ENCODE peak calls at places on chromosomes 11 and 22, in six cellular contexts. C is A549, M is GM23338, P is GM12878, X is SK-N-SH, D is HCT116. I is an unnamed sample.

GRCh38 chr11:70503878-70504240 is 105.5 kb downstream of the CTTN start:
- DNase-seq in C (no peak), M (peak), P (no peak), X (peak), D (no peak), I (no peak)

GRCh38 chr11:78158987-78159662 is 19.7 kb upstream of the ALG8 start:
- DNase-seq in C (no peak), M (no peak), P (no peak), X (no peak), D (no peak), I (no peak)

GRCh38 chr22:40757071-40757470 is 62.1 kb downstream of the SLC25A17 start:
- DNase-seq in C (no peak), M (no peak), P (no peak), X (no peak), D (no peak), I (no peak)

GRCh38 chr11:100177651-100178050 is 509.4 kb upstream of the ARHGAP42 start:
- DNase-seq in C (no peak), M (no peak), P (no peak), X (no peak), D (no peak), I (no peak)

GRCh38 chr11:125199915-125200314 is 35.4 kb downstream of the PKNOX2 start:
- DNase-seq in C (no peak), M (no peak), P (no peak), X (no peak), D (no peak), I (no peak)

GRCh38 chr22:43666511-43666910 is 145.6 kb downstream of the EFCAB6 start:
- DNase-seq in C (no peak), M (no peak), P (no peak), X (no peak), D (no peak), I (no peak)

GRCh38 chr11:70159612-70160570 is 43.2 kb upstream of the FADD start:
- DNase-seq in C (peak), M (no peak), P (no peak), X (no peak), D (peak), I (peak)

GRCh38 chr11:6320411-6321207 is at the start of gene CAVIN3:
- DNase-seq in C (peak), M (peak), P (peak), X (peak), D (peak), I (no peak)

GRCh38 chr11:96188625-96189006 is 154.4 kb downstream of the MAML2 start:
- DNase-seq in C (no peak), M (no peak), P (peak), X (no peak), D (no peak), I (no peak)

GRCh38 chr11:132423266-132423665 is 1052.9 kb downstream of the NTM start:
- DNase-seq in C (no peak), M (no peak), P (no peak), X (no peak), D (no peak), I (no peak)

GRCh38 chr11:50174189-50174588 is 141.5 kb downstream of the OR4C45 start:
- DNase-seq in C (no peak), M (no peak), P (no peak), X (no peak), D (no peak), I (peak)

GRCh38 chr22:34842630-34843029 is 223.3 kb upstream of the ISX start:
- DNase-seq in C (no peak), M (peak), P (no peak), X (no peak), D (no peak), I (no peak)

GRCh38 chr11:548700-549603 is 11.6 kb downstream of the LMNTD2 start:
- DNase-seq in C (no peak), M (no peak), P (no peak), X (no peak), D (no peak), I (no peak)

GRCh38 chr11:121198491-121198890 is 94.1 kb upstream of the SC5D start:
- DNase-seq in C (no peak), M (peak), P (no peak), X (no peak), D (no peak), I (no peak)

GRCh38 chr11:120652705-120653335 is 141.3 kb downstream of the GRIK4 start:
- DNase-seq in C (no peak), M (peak), P (no peak), X (no peak), D (no peak), I (no peak)

GRCh38 chr11:17752144-17752543 is 17.6 kb downstream of the KCNC1 start:
- DNase-seq in C (no peak), M (no peak), P (no peak), X (no peak), D (no peak), I (no peak)

GRCh38 chr11:120357620-120358019 is 21.4 kb downstream of the ARHGEF12 start:
- DNase-seq in C (no peak), M (no peak), P (no peak), X (no peak), D (no peak), I (no peak)

GRCh38 chr11:67271548-67272284 is 5.4 kb downstream of the GRK2 start:
- DNase-seq in C (no peak), M (no peak), P (peak), X (no peak), D (no peak), I (no peak)

GRCh38 chr11:795638-796564 is 2.2 kb downstream of the SLC25A22 start:
- DNase-seq in C (no peak), M (peak), P (no peak), X (peak), D (no peak), I (no peak)

GRCh38 chr11:32454993-32455392 is 19.7 kb upstream of the WT1 start:
- DNase-seq in C (no peak), M (no peak), P (no peak), X (no peak), D (no peak), I (no peak)

GRCh38 chr11:119591836-119592310 is 137.1 kb downstream of the NECTIN1 start:
- DNase-seq in C (no peak), M (peak), P (no peak), X (no peak), D (no peak), I (no peak)

GRCh38 chr11:36278531-36279245 is 10.5 kb downstream of the COMMD9 start:
- DNase-seq in C (no peak), M (peak), P (no peak), X (no peak), D (no peak), I (no peak)

GRCh38 chr11:73965076-73965763 is 14.4 kb downstream of the DNAJB13 start:
- DNase-seq in C (no peak), M (peak), P (no peak), X (no peak), D (no peak), I (no peak)

GRCh38 chr11:108012139-108012725 is 3.5 kb downstream of the CUL5 start:
- DNase-seq in C (no peak), M (no peak), P (no peak), X (no peak), D (no peak), I (no peak)

GRCh38 chr22:20148414-20148813 is 2.4 kb downstream of the CCDC188 start:
- DNase-seq in C (no peak), M (no peak), P (no peak), X (no peak), D (no peak), I (no peak)

GRCh38 chr11:79062814-79063762 is 377.7 kb downstream of the TENM4 start:
- DNase-seq in C (peak), M (peak), P (no peak), X (peak), D (peak), I (no peak)

GRCh38 chr11:134294664-134295063 is 18.5 kb downstream of the GLB1L3 start:
- DNase-seq in C (no peak), M (no peak), P (no peak), X (no peak), D (no peak), I (no peak)

GRCh38 chr11:43723617-43724016 is 43.1 kb downstream of the HSD17B12 start:
- DNase-seq in C (no peak), M (no peak), P (no peak), X (no peak), D (no peak), I (no peak)

GRCh38 chr11:17591293-17591692 is 44.2 kb downstream of the OTOG start:
- DNase-seq in C (no peak), M (no peak), P (no peak), X (no peak), D (no peak), I (no peak)

GRCh38 chr11:88292156-88292844 is 45.2 kb downstream of the CTSC start:
- DNase-seq in C (no peak), M (no peak), P (no peak), X (peak), D (peak), I (no peak)

DNA sequence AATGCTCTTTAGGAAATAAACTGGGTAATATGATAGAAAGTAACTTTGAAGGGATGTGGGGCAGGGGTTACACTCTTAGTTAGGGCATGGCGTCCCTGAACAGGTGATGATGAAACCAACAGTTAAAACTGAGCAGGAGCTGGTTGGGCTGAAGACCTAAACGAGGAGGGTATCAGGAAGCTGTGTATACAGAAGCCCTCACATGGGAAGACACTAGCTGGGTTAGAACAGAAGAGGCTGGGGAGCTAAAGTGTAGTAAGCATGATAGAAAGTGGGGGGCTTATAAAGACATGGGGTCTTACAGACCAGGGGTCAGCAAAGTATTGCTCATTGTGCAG is 5.2 kb upstream of the CRTAM start:
- DNase-seq in C (no peak), M (no peak), P (no peak), X (no peak), D (no peak), I (no peak)
- TF ChIP-seq REST in C (no peak), M (no peak), P (no peak), X (no peak), D (no peak), I (no peak)

DNA sequence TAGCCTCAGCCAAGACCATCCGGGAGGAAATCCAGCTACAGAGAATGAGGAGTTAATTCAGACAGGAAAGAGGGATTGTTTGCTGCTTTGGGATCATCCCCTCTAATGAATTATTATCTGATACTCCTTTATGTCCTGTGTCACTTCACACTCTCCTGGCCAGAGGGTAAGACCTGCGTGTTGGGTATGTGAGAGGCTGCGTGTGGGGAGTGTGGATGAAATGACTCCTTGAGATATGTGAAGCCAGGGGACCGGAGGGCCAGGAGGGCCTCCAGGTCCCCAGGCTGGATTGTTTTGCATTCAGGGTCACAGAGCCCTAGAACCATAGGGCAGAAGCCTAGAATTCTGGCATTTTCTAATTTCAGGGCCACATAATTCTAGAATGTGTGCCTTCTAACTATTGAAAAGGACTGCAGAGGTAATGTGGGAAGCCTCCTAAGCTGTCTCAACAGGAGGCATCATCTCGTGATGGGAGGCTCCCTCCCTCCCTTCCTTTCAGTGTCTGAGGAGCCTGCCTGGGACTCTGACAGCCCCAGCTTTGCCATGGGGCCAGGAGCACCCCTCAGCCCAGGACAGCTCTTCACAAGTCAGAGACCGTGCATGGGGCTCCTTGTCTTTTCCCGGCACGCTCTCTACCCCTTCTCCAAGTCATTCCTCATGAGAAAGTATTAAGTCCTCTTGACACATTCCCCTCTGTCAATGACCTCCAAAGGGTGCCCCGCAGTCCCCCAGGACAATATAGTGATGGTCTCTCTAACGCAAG is 3.7 kb downstream of the TPBGL start:
- DNase-seq in C (no peak), M (no peak), P (no peak), X (peak), D (no peak), I (no peak)
- H3K4me3 ChIP-seq in C (no peak), M (no peak), P (no peak), X (no peak), D (no peak), I (no peak)

GRCh38 chr11:34970480-34970879 is 54.1 kb downstream of the PDHX start:
- DNase-seq in C (no peak), M (no peak), P (no peak), X (no peak), D (no peak), I (no peak)
- TF ChIP-seq REST in C (no peak), M (no peak), P (no peak), X (no peak), D (no peak), I (no peak)

DNA sequence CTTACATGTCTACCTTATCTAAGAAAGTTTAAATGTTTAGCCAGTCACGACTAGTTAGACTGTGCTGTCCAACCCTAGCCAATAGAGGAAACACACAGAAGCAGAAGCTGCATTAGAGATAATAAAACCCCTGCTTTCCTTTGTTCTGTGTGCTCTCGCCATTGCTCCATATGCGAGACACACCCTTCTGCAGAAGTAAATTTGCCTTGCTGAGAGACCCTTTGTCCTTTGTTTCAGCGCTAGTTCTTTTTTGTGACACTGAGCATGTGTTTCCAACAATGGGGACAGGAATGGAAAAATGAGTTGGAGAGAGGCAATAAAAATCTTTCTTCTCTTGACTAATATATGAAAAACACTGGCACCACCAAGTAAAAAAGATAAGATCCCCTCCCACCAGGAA is 18.1 kb upstream of the MS4A4E start:
- DNase-seq in C (no peak), M (no peak), P (no peak), X (no peak), D (no peak), I (no peak)
- H3K4me3 ChIP-seq in C (no peak), M (no peak), P (no peak), X (no peak), D (no peak), I (no peak)

DNA sequence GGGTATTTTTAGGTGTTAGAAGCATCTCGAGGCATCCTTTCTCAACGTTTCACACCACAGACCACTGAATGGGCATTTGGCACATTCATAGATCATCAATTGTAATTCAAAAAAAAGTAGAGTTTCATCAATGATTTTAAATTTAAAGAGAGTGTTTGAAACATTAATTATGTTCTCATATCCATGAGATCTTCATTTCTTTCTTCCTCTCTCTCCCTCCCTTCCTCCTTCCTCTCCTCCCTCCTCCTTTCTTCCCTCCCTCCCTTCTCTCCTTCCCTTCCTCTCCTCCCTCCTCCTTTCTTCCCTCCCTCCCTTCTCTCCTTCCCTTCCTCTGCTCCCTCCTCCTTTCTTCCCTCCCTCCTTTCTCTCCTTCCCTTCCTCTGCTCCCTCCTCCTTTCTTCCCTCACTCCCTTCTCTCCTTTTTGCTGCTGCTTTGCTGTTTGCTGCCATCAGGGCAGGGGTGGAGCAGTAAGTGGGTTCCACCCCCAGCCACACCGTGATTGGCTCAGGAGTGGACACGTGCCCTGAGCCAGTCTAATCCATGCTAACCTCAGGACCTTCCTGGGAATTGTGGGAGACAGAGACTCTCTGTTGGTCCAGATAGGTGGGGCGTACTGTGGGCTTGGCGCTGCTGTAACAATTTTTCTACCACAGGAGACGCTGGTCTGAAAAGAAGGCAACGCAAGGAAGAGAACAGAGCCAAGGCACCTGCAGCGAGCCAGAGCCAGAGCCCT is 33.8 kb upstream of the APOBEC3A start:
- DNase-seq in C (peak), M (peak), P (no peak), X (peak), D (peak), I (peak)
- TF ChIP-seq REST in C (no peak), M (no peak), P (no peak), X (no peak), D (no peak), I (no peak)

GRCh38 chr22:50547231-50547851 is 1.6 kb downstream of the KLHDC7B start:
- DNase-seq in C (no peak), M (no peak), P (no peak), X (peak), D (no peak), I (no peak)
- H3K4me3 ChIP-seq in C (no peak), M (no peak), P (no peak), X (no peak), D (no peak), I (no peak)

GRCh38 chr11:129252621-129253020 is 60.5 kb upstream of the ARHGAP32 start:
- DNase-seq in C (no peak), M (peak), P (no peak), X (no peak), D (no peak), I (no peak)
- TF ChIP-seq REST in C (no peak), M (no peak), P (no peak), X (no peak), D (no peak), I (no peak)

GRCh38 chr11:8354622-8355417 is 91.1 kb upstream of the LMO1 start:
- DNase-seq in C (no peak), M (no peak), P (no peak), X (peak), D (no peak), I (no peak)
- H3K4me3 ChIP-seq in C (no peak), M (no peak), P (peak), X (peak), D (no peak), I (no peak)

GRCh38 chr11:117616979-117617378 is 180.0 kb downstream of the DSCAML1 start:
- DNase-seq in C (no peak), M (no peak), P (no peak), X (no peak), D (no peak), I (no peak)
- TF ChIP-seq REST in C (no peak), M (no peak), P (no peak), X (no peak), D (no peak), I (no peak)

DNA sequence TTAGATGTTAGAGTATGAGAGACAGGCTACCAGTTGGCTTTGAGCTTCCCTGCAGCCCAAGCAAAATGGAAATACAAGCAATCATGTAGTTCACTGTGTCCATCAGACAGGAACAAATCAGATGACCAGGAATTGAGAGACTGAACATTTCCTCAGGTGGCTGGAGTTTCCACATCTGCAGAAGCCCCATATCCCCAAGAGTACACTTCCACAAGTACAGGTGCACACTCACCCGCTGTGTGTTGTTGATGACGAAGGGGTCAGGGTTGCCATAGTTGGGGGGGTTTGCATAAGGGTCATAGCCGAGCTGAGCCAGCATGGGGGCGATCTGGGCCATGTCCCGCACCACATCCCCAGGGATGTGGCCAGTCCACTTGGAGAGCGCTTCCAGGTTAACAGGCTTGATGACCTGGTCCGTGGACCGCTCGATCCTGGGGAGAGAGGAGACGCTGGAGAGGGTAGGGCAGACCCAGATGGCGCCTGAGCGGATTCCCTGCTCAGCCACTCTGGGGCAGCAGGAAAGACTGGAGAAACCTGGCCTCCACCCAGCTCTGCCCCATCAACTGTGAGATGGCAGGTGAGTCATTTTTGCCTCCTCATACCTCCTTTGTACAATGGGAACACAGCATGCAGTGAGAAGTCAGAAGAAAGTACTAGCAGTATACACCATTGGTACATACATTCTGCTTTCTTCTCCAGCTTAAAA is 23.9 kb upstream of the TFIP11 start:
- DNase-seq in C (no peak), M (no peak), P (no peak), X (no peak), D (no peak), I (no peak)
- H3K4me3 ChIP-seq in C (no peak), M (no peak), P (no peak), X (no peak), D (no peak), I (no peak)